ENCODE peak calls at places on chromosome 4, in four cellular contexts. D is WTC11, V is HepG2, M is K562. U is an unnamed sample.

GRCh38 chr4:2825740-2826139 is 17.9 kb upstream of the ADD1 start:
- DNase-seq in D (no peak), V (no peak), M (no peak), U (no peak)

GRCh38 chr4:12928751-12929150 is 555.4 kb downstream of the RAB28 start:
- DNase-seq in D (no peak), M (no peak), V (no peak), U (no peak)

GRCh38 chr4:56434599-56435000 is 815 bp downstream of the PPAT start:
- DNase-seq in M (no peak), V (no peak), D (no peak), U (peak)

GRCh38 chr4:69707807-69708206 is 52.6 kb downstream of the SULT1B1 start:
- DNase-seq in V (no peak), M (no peak), D (no peak), U (no peak)

GRCh38 chr4:27316176-27316575 is 455.5 kb downstream of the STIM2 start:
- DNase-seq in M (no peak), D (no peak), V (no peak), U (no peak)

GRCh38 chr4:184448828-184449227 is 25.5 kb downstream of the IRF2 start:
- DNase-seq in V (no peak), D (no peak), M (no peak), U (no peak)

GRCh38 chr4:7207791-7208231 is 15.5 kb downstream of the SORCS2 start:
- DNase-seq in V (no peak), M (no peak), D (no peak), U (no peak)

GRCh38 chr4:87973283-87974169 is 2.0 kb upstream of the SPP1 start:
- DNase-seq in D (peak), M (peak), V (peak), U (peak)

GRCh38 chr4:102500371-102501175 is 586 bp upstream of the NFKB1 start:
- DNase-seq in V (peak), D (peak), M (no peak), U (no peak)

GRCh38 chr4:37132351-37132989 is 112.1 kb upstream of the NWD2 start:
- DNase-seq in V (no peak), D (no peak), M (no peak), U (no peak)

GRCh38 chr4:25843340-25844097 is 19.3 kb downstream of the SEL1L3 start:
- DNase-seq in M (no peak), D (no peak), V (no peak), U (no peak)

GRCh38 chr4:99856166-99856565 is 38.1 kb downstream of the LAMTOR3 start:
- DNase-seq in M (no peak), D (no peak), V (no peak), U (no peak)

GRCh38 chr4:184666670-184667069 is 17.1 kb downstream of the PRIMPOL start:
- DNase-seq in V (no peak), D (no peak), M (no peak), U (no peak)

GRCh38 chr4:73726000-73726399 is 14.4 kb upstream of the CXCL8 start:
- DNase-seq in V (no peak), M (no peak), D (no peak), U (peak)

GRCh38 chr4:1596393-1596792 is 87.7 kb downstream of the FAM53A start:
- DNase-seq in V (no peak), D (no peak), M (no peak), U (no peak)

GRCh38 chr4:5712517-5712916 is 1.5 kb downstream of the EVC start:
- DNase-seq in D (no peak), V (no peak), M (no peak), U (no peak)

GRCh38 chr4:119014658-119015057 is 121.0 kb upstream of the MYOZ2 start:
- DNase-seq in M (no peak), D (no peak), V (no peak), U (no peak)

GRCh38 chr4:149145803-149146202 is 669.8 kb downstream of the IQCM start:
- DNase-seq in V (no peak), D (no peak), M (no peak), U (no peak)
- TF ChIP-seq NR3C1 in V (no peak), D (no peak), M (no peak), U (no peak)

DNA sequence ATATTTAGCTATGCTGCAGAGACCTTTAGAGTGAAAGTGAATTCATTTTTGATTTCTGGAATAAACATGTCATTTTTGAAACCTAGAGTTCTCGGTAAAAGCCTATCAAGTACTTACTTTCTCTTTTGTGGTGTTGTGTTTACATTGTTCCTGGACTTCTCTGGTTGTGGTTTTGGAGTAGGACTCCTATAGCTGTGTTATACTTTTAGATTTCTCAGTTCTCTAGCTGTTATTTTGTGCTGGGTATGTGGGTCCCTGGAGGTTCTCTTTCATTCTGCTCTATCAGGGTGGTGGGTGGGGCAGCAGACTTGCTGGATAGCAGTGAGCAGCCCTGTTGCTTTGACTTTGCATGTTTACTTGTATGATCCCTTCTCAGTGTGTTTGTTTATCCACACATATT is 25.6 kb upstream of the MSMO1 start:
- DNase-seq in D (no peak), M (peak), V (no peak), U (no peak)
- TF ChIP-seq NR3C1 in D (no peak), M (no peak), V (no peak), U (no peak)

DNA sequence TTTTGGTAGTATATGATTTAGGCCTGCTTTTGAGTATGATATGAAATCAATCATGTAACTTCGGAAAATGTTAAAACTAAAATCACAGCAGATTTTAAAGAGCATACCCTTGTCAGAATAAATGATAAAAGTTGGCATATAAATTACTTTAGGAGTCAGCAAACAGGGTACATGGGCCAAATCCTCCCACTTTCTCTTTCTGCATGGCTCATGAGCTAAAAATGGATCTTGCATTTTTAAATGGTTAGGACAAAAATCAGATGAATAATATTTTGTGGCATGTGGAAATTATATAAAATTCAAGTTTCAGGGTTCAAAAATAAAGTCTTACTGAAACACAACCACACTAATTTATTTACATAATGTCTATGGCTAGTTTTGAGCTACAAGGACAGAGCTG is 214.9 kb downstream of the GASK1B start:
- DNase-seq in D (no peak), M (no peak), V (no peak), U (no peak)
- TF ChIP-seq NR3C1 in D (no peak), M (no peak), V (no peak), U (no peak)

GRCh38 chr4:129543299-129543698 is 447.3 kb downstream of the C4orf33 start:
- DNase-seq in V (no peak), M (no peak), D (no peak), U (no peak)

GRCh38 chr4:129546531-129546930 is 450.6 kb downstream of the C4orf33 start:
- DNase-seq in V (no peak), M (no peak), D (no peak), U (no peak)

GRCh38 chr4:129550281-129550785 is 454.4 kb downstream of the C4orf33 start:
- DNase-seq in V (peak), M (no peak), D (no peak), U (no peak)

GRCh38 chr4:129545599-129546278 is 449.8 kb downstream of the C4orf33 start:
- DNase-seq in D (no peak), V (peak), M (no peak), U (peak)
- TF ChIP-seq NR3C1 in D (no peak), V (no peak), M (no peak), U (no peak)

GRCh38 chr4:83964996-83965541 is 429.2 kb downstream of the GPAT3 start:
- DNase-seq in M (no peak), D (no peak), V (no peak), U (no peak)
- TF ChIP-seq NR3C1 in M (no peak), D (no peak), V (no peak), U (no peak)

GRCh38 chr4:113447061-113447460 is 314.5 kb downstream of the CAMK2D start:
- DNase-seq in D (no peak), M (no peak), V (no peak), U (no peak)
- TF ChIP-seq NR3C1 in D (no peak), M (no peak), V (no peak), U (no peak)

DNA sequence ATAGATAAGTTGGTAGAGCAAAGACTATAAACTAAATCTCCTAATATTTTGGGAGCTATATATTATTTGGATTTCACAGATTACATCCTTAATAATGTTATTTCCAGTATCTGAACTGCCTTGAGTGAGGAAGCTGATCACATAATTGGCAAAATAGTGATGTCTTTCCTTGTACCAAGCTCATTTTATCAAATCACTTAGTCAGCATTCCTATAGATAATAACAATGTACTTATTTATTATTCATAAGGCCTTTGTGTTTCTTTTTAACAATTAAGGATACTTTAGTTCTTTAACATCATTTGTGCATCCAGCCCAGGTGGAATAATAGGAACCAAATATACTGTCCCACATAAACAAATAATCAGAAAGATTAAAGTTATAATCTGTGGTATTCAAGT is 1093.6 kb downstream of the PCDH18 start:
- DNase-seq in D (no peak), M (no peak), V (no peak), U (no peak)
- TF ChIP-seq NR3C1 in D (no peak), M (no peak), V (no peak), U (no peak)

GRCh38 chr4:156294577-156294976 is 340.9 kb upstream of the CTSO start:
- DNase-seq in V (peak), D (no peak), M (no peak), U (no peak)
- TF ChIP-seq NR3C1 in V (no peak), D (no peak), M (no peak), U (no peak)

GRCh38 chr4:157727163-157727562 is 445.7 kb downstream of the GASK1B start:
- DNase-seq in D (no peak), V (no peak), M (no peak), U (no peak)

GRCh38 chr4:157722146-157722545 is 450.7 kb downstream of the GASK1B start:
- DNase-seq in V (no peak), D (no peak), M (no peak), U (no peak)
- TF ChIP-seq NR3C1 in V (no peak), D (no peak), M (no peak), U (no peak)